ENCODE peak calls at places on chromosomes 2 and 18, in five cellular contexts. H is iPS DF 19.7; I is activated naive CD4-positive, alpha-beta T cell; F is fibroblast of the conjunctiva; N is NCI-H774. L is an unnamed sample.

GRCh38 chr2:230018153-230018552 is 50.6 kb downstream of the SLC16A14 start:
- DNase-seq in H (no peak), I (no peak), F (peak; percentile 57), N (no peak), L (no peak)

GRCh38 chr2:30223413-30223874 is 7.9 kb upstream of the LBH start:
- DNase-seq in H (no peak), I (no peak), F (no peak), N (no peak), L (no peak)

GRCh38 chr2:196101325-196101981 is 32.8 kb upstream of the DNAH7 start:
- DNase-seq in H (no peak), I (no peak), F (no peak), N (no peak), L (no peak)

GRCh38 chr2:9982248-9982647 is 30.8 kb downstream of the GRHL1 start:
- DNase-seq in H (no peak), I (no peak), F (peak; percentile 82), N (no peak), L (no peak)

GRCh38 chr2:231613655-231614558 is 21.2 kb downstream of the TEX44 start:
- DNase-seq in H (no peak), I (peak; percentile 39), F (no peak), N (peak; percentile 79), L (no peak)

GRCh38 chr2:33589444-33589843 is 9.7 kb downstream of the FAM98A start:
- DNase-seq in H (no peak), I (no peak), F (peak; percentile 28), N (no peak), L (no peak)

GRCh38 chr18:46134920-46135675 is 30.9 kb downstream of the HAUS1 start:
- DNase-seq in H (no peak), I (no peak), F (no peak), N (no peak), L (no peak)

GRCh38 chr2:16208241-16208797 is 268.0 kb downstream of the MYCN start:
- DNase-seq in H (no peak), I (no peak), F (no peak), N (no peak), L (no peak)